ENCODE peak calls at places on chromosomes 2 and 18, in nine cellular contexts. F, X, E, I, M, Z, B, N and S are unnamed samples. For H3K4me1 and H3K9me3, the result is how much of the 10 kb centered on the place peaks cover.

GRCh38 chr2:230660294-230661060 is 52.2 kb upstream of the CAB39 start:
- DNase-seq in F (no peak), X (no peak), E (peak), I (peak), M (no peak), Z (no peak), B (no peak), N (peak), S (peak)

GRCh38 chr18:52462853-52463252 is 122.9 kb downstream of the DCC start:
- DNase-seq in F (no peak), X (no peak), E (no peak), I (no peak), M (no peak), Z (no peak), B (no peak), N (no peak), S (no peak)

GRCh38 chr2:25787020-25787419 is 91.3 kb downstream of the ASXL2 start:
- DNase-seq in F (no peak), X (no peak), E (no peak), I (no peak), M (no peak), Z (peak), B (no peak), N (no peak), S (no peak)

GRCh38 chr2:238966274-238966937 is 118.5 kb downstream of the TWIST2 start:
- DNase-seq in F (no peak), X (no peak), E (no peak), I (no peak), M (peak), Z (no peak), B (no peak), N (no peak), S (no peak)

GRCh38 chr2:126909781-126910180 is 11.1 kb downstream of the TEX51 start:
- DNase-seq in F (no peak), X (no peak), E (no peak), I (no peak), M (no peak), Z (no peak), B (no peak), N (peak), S (no peak)

GRCh38 chr2:27940090-27940671 is 49.7 kb downstream of the BABAM2 start:
- DNase-seq in F (no peak), X (no peak), E (no peak), I (no peak), M (no peak), Z (no peak), B (no peak), N (no peak), S (no peak)

GRCh38 chr2:166106431-166107015 is 21.3 kb downstream of the SCN1A start:
- DNase-seq in F (no peak), X (no peak), E (no peak), I (no peak), M (no peak), Z (peak), B (peak), N (no peak), S (no peak)

GRCh38 chr2:125364181-125364806 is 1291.7 kb upstream of the GYPC start:
- DNase-seq in F (no peak), X (no peak), E (no peak), I (no peak), M (no peak), Z (no peak), B (no peak), N (no peak), S (no peak)

GRCh38 chr18:12770469-12771219 is 67.8 kb downstream of the PSMG2 start:
- DNase-seq in F (no peak), X (no peak), E (no peak), I (no peak), M (no peak), Z (no peak), B (no peak), N (no peak), S (peak)

GRCh38 chr2:23135481-23136100 is 249.4 kb upstream of the KLHL29 start:
- DNase-seq in F (no peak), X (no peak), E (no peak), I (no peak), M (no peak), Z (no peak), B (no peak), N (peak), S (no peak)

GRCh38 chr2:174778479-174778962 is 14.2 kb upstream of the CHRNA1 start:
- DNase-seq in F (no peak), X (no peak), E (no peak), I (peak), M (no peak), Z (no peak), B (peak), N (peak), S (peak)

GRCh38 chr2:181470815-181471214 is 13.6 kb downstream of the ITGA4 start:
- DNase-seq in F (no peak), X (no peak), E (no peak), I (no peak), M (no peak), Z (no peak), B (no peak), N (no peak), S (no peak)
- H3K4me1 ChIP-seq in F (under half), X (under half), E (under half), I (under half), M (under half), Z (under half), B (under half), N (under half), S (half or more)

DNA sequence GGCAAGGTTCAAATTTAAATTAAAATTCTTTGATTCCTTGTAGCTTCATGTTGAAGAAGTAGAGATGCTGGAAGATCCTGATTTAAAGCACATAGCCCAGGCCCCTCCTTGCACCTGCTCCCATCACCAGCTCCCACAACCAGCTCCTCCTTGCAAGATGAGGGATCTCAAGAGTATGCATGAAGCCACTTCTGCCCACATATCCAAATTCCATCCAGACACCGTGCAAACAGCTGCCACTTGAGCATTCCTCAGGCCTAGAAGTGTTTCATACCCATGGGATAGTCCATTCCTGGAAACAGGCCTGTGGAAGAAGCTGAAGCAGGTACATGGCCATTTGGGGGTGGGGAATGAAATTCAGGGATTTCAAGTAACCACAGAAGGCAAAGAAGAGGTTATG is 32.4 kb upstream of the ITPRID2 start:
- DNase-seq in F (no peak), X (no peak), E (no peak), I (no peak), M (no peak), Z (no peak), B (no peak), N (no peak), S (no peak)
- H3K9me3 ChIP-seq in F (under half), X (under half), E (under half), I (under half), M (under half), Z (under half), B (under half), N (under half), S (under half)

GRCh38 chr2:202265467-202266277 is at the start of gene NOP58:
- DNase-seq in F (peak), X (peak), E (peak), I (peak), M (peak), Z (peak), B (peak), N (peak), S (peak)
- TF ChIP-seq POLR2A in F (peak), X (peak), E (no peak), I (peak), M (peak), Z (peak), B (peak), N (peak), S (no peak)

GRCh38 chr2:85413592-85414421 is 3.6 kb upstream of the CAPG start:
- DNase-seq in F (peak), X (no peak), E (peak), I (peak), M (no peak), Z (no peak), B (peak), N (peak), S (no peak)
- H3K4me1 ChIP-seq in F (under half), X (half or more), E (half or more), I (under half), M (under half), Z (under half), B (under half), N (under half), S (under half)

DNA sequence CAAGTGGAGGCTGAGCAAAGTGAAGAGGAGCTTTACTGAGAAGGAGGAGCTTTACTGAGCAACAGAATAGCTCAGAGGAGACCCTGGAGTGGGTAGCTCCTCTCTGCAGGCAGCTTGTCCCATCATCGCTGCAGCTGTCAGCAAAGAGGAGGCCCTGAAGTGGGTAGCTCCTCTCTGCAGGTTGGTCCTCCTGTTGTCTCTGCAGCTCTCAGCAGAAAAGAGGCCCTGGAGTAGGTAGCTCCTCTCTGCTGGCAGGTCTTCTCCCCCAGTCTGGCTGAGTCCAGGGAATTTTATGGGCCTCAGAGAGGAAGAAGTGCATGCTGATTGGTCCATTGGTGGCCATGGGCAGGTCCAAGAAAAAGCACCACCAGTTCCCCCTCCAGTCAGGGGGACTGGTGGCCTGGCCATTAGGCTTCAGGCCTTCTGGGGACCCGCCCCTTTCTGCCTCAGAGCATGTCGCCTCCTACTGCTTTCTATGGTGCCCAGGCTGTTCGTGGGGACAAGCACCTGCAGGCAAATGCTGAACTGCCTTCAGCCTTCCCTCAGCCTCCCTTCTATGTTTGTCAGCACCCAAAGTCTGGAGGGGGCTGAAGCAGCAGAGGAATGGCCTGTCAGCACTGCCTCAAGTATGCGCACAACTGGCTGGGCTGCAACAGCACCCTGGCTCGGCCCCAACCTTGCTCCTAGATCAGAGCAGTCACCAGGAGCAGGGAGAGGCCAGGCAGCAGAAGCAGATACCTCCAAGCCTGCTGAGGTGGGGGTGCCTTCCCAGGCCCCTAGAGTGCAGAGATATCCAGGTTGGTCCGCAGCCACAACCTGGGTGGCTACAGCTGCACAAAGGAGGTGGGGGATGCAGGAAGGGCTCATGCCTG is 5.9 kb downstream of the ZSCAN30 start:
- DNase-seq in F (no peak), X (no peak), E (no peak), I (no peak), M (no peak), Z (peak), B (no peak), N (no peak), S (no peak)
- H3K9me3 ChIP-seq in F (under half), X (under half), E (under half), I (under half), M (under half), Z (under half), B (under half), N (under half), S (under half)

DNA sequence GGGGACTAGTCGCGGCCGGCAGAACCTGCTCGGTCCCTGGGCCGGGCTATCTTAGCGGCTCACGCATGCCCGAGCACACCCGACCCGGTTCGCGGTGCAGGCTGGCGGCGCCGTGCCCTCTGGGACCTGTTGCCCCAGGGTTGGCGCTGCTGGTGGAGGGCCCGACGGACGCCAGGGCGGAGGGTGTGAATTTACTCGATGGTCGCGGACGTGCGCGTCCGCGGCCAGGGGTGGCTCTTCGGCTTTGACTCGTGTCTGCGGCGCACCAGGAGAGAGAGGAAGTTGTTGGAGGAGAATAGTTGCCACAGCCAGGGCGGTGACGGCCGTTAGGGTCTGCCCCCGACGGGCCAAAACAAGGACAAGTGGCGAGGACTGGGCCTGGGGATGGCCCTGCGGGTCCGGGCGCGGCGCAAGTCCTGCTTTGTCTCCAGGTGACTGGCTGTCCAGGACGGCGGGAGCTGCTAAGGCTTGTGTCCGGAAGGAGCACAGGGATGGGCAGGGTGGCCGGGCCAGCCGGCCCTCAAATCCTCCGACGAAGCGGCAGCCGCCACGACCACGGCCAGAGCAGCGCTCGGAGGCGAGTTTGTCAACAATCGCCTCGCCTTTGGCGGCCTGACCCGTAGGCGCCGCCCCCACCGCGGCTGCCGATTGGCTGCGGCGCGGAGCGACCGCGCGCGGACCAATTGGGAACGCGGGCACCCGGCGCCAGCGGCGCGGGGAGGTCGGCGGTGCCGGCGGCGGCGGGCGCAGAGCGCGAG is 1.3 kb downstream of the BCL2L11 start:
- DNase-seq in F (peak), X (peak), E (peak), I (peak), M (peak), Z (peak), B (peak), N (peak), S (peak)
- TF ChIP-seq POLR2A in F (peak), X (peak), E (no peak), I (peak), M (no peak), Z (peak), B (no peak), N (peak), S (peak)

DNA sequence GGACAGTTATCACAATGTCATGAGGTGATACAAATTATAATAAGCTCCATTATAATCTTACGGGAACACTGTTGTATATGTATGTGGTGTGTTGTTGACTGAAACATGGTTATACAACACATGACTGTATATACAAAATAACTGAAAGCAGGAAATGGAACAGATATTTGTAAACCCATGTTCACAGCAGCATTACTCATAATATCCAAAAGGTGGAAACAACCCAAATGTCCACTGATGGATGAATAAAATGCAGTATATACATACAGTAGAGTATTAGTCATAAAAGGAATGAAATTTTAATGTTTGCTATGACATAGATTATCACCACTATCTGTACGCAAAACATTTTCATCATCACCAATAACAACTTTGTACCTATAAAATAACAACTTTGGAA is 107.3 kb downstream of the USP34 start:
- DNase-seq in F (no peak), X (no peak), E (no peak), I (no peak), M (no peak), Z (no peak), B (no peak), N (no peak), S (no peak)
- H3K4me1 ChIP-seq in F (under half), X (under half), E (under half), I (under half), M (under half), Z (under half), B (under half), N (under half), S (under half)

DNA sequence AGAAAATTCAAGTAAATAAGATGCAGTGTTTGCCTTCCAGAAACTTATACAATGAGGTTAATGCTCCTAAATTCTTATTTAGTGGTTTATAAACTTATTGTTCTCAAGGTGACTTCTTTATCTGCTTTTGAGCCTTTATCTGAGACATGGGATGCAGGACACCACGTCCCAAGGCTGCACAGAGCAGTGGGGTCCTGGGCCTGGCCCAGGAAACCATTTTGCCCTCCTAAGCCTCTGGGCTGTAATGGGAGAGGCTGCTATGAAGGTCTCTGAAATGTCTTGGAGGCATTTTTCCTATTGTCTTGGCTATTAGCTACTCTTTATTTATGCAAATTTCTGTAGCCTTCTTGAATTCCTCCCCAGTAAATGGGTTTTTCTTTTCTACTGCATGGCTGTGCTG is 652.6 kb upstream of the SETBP1 start:
- DNase-seq in F (no peak), X (no peak), E (no peak), I (no peak), M (no peak), Z (no peak), B (no peak), N (no peak), S (no peak)
- H3K9me3 ChIP-seq in F (under half), X (under half), E (under half), I (under half), M (under half), Z (under half), B (under half), N (under half), S (under half)

DNA sequence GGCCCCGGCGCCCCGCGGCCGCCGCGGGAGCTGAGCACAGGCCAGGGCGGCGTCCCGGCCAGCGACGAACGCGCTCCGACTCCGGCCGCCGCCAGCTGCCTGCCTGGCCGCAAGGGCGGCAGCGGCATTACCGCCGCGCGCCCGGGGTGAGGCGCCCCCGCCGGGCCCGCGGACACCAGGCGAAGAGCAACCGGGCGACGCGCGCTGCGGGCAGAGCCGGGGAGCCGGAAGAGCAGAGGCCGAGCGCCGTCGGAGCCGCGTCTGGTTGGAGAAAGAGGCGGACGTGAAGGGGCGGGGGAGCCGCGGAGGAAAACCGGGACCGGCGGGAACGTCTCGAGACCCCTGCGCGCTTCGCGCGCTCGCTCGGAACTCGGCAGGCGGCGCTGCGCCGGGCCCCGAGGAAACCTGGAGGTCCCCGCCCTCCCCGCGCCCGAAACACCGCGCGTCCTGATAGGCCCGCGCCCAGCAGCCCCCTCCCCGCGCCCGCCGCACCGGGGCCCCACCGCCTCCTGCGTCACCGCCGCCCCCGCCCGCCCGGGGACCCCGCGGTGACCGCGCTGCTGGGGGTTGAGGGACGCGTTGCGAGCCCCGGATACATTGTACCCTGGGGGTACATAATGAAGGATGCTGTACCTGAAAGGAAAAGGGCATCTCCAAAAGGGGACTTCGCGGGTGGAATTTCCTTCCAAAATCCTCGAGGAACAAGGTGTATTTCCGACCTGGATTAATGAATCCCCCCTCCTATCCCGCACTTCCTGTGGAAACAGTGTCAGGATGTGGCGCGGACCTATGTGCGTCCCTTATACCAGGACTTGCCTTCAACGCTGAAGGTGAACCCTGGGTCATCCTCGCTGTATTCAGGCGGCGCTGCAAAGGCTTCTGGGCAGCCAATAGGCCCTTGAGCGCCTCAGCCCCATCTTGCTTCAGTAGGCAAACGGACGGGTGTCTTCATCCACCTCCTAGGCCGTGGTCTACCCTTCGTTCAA is 1.0 kb upstream of the B4GALT6 start:
- DNase-seq in F (peak), X (peak), E (peak), I (peak), M (peak), Z (peak), B (peak), N (peak), S (peak)
- TF ChIP-seq POLR2A in F (peak), X (no peak), E (no peak), I (peak), M (no peak), Z (peak), B (no peak), N (no peak), S (no peak)

DNA sequence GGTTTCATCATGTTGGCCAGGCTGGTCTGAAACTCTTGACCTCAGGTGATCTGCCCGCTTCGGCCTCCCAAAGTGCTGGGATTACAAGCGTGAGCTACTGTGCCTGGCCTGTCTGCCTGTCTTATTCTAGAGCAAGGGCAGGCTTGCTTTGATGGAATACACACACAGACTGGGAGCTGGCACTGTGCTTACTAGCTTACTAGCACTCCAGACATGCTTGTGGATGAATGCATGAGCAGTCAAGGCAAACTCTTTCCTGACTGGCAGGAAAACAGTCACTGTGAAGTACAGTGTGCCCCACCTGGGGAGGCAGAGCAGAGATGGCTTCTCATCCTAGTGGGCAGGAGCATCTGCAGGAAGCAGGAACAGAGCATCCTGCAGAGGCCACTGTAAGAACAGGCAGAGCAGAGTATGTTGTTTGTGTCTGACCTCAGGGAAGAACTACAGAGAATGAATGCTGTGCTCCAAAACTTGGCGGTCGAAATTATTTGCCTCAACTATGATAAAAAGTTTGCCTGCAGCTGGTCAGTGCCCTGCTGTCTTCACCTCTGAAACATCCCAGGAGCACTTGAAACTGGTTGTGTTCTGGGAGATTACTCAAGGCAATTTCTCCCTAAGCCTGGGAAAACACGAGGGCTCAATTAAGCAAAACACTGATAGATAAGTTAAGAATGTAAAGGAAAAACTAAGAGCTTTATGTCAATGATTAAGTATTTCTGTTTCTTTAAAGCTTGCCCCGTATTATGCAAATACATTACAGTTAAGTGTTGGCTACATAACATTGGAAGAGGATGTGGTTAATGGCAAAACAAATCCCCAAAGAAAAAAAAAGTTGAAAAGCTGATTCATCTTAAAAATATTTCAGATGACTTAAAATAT is 102.4 kb downstream of the VAPA start:
- DNase-seq in F (no peak), X (no peak), E (no peak), I (no peak), M (no peak), Z (no peak), B (peak), N (peak), S (no peak)
- H3K4me1 ChIP-seq in F (under half), X (under half), E (under half), I (under half), M (under half), Z (under half), B (under half), N (under half), S (under half)